ENCODE peak calls at places on chromosomes 7 and 10, in four cellular contexts. One of them, this sample, is unnamed.

GRCh38 chr7:106344861-106345260 is 60.1 kb upstream of the NAMPT start:
- DNase-seq in HepG2: no peak
- DNase-seq in GM12878: no peak
- DNase-seq in K562: no peak
- DNase-seq in this sample: no peak

GRCh38 chr7:92135490-92135889 is 1.2 kb upstream of the CYP51A1 start:
- DNase-seq in GM12878: no peak
- DNase-seq in HepG2: peak; percentile 9
- DNase-seq in K562: no peak
- DNase-seq in this sample: no peak

GRCh38 chr7:111867348-111867931 is 305.1 kb upstream of the IMMP2L start:
- DNase-seq in K562: no peak
- DNase-seq in GM12878: no peak
- DNase-seq in HepG2: no peak
- DNase-seq in this sample: no peak

GRCh38 chr7:99002146-99002826 is 124.0 kb downstream of the TRRAP start:
- DNase-seq in GM12878: no peak
- DNase-seq in HepG2: no peak
- DNase-seq in K562: no peak
- DNase-seq in this sample: no peak

GRCh38 chr7:107014381-107015023 is 30.0 kb upstream of the PRKAR2B start:
- DNase-seq in HepG2: no peak
- DNase-seq in GM12878: no peak
- DNase-seq in K562: no peak
- DNase-seq in this sample: no peak

GRCh38 chr7:138889566-138889965 is 91.6 kb upstream of the ATP6V0A4 start:
- DNase-seq in GM12878: no peak
- DNase-seq in HepG2: peak; percentile 23
- DNase-seq in K562: no peak
- DNase-seq in this sample: no peak

GRCh38 chr7:137882806-137883205 is 36.0 kb upstream of the DGKI start:
- DNase-seq in K562: no peak
- DNase-seq in HepG2: no peak
- DNase-seq in GM12878: no peak
- DNase-seq in this sample: no peak

GRCh38 chr7:98250789-98251188 is 1.2 kb downstream of the TECPR1 start:
- DNase-seq in HepG2: no peak
- DNase-seq in K562: no peak
- DNase-seq in GM12878: no peak
- DNase-seq in this sample: no peak

GRCh38 chr7:159213253-159213652 is 68.6 kb upstream of the VIPR2 start:
- DNase-seq in GM12878: no peak
- DNase-seq in K562: no peak
- DNase-seq in HepG2: no peak
- DNase-seq in this sample: no peak

GRCh38 chr7:138738551-138739335 is 37.6 kb upstream of the SVOPL start:
- DNase-seq in GM12878: peak; percentile 64
- DNase-seq in K562: peak; percentile 76
- DNase-seq in HepG2: peak; percentile 81
- DNase-seq in this sample: peak; percentile 88

GRCh38 chr7:128022631-128023532 is 8.4 kb downstream of the LRRC4 start:
- DNase-seq in GM12878: no peak
- DNase-seq in HepG2: no peak
- DNase-seq in K562: no peak
- DNase-seq in this sample: no peak

GRCh38 chr7:3673524-3673923 is 372.5 kb downstream of the SDK1 start:
- DNase-seq in GM12878: no peak
- DNase-seq in K562: peak; percentile 13
- DNase-seq in HepG2: peak; percentile 23
- DNase-seq in this sample: peak; percentile 37

GRCh38 chr10:60967854-60968484 is 24.0 kb upstream of the RHOBTB1 start:
- DNase-seq in HepG2: no peak
- DNase-seq in K562: peak; percentile 28
- DNase-seq in GM12878: no peak
- DNase-seq in this sample: no peak

GRCh38 chr10:110407301-110408170 is 90.2 kb upstream of the DUSP5 start:
- DNase-seq in GM12878: no peak
- DNase-seq in HepG2: no peak
- DNase-seq in K562: no peak
- DNase-seq in this sample: no peak

GRCh38 chr10:110211455-110211843 is 4.0 kb downstream of the MXI1 start:
- DNase-seq in GM12878: no peak
- DNase-seq in HepG2: no peak
- DNase-seq in K562: no peak
- DNase-seq in this sample: no peak

GRCh38 chr7:18117482-18117881 is 89.8 kb upstream of the PRPS1L1 start:
- DNase-seq in HepG2: no peak
- DNase-seq in GM12878: no peak
- DNase-seq in K562: no peak
- DNase-seq in this sample: no peak

GRCh38 chr10:98047009-98047741 is 16.8 kb upstream of the CRTAC1 start:
- DNase-seq in GM12878: no peak
- DNase-seq in K562: no peak
- DNase-seq in HepG2: no peak
- DNase-seq in this sample: no peak

GRCh38 chr7:101975046-101975445 is 157.6 kb downstream of the CUX1 start:
- DNase-seq in K562: no peak
- DNase-seq in GM12878: no peak
- DNase-seq in HepG2: no peak
- DNase-seq in this sample: no peak

GRCh38 chr10:31062856-31063255 is 31.2 kb upstream of the ZNF438 start:
- DNase-seq in K562: no peak
- DNase-seq in HepG2: no peak
- DNase-seq in GM12878: no peak
- DNase-seq in this sample: no peak

GRCh38 chr10:71836594-71836970 is 14.5 kb downstream of the PSAP start:
- DNase-seq in GM12878: peak; percentile 48
- DNase-seq in HepG2: no peak
- DNase-seq in K562: no peak
- DNase-seq in this sample: no peak

GRCh38 chr7:66739477-66739876 is 1.1 kb upstream of the RABGEF1 start:
- DNase-seq in GM12878: no peak
- DNase-seq in HepG2: no peak
- DNase-seq in K562: no peak
- DNase-seq in this sample: no peak

GRCh38 chr7:116455499-116455898 is 44.0 kb upstream of the CAV2 start:
- DNase-seq in GM12878: no peak
- DNase-seq in K562: no peak
- DNase-seq in HepG2: no peak
- DNase-seq in this sample: no peak

GRCh38 chr7:142319970-142320369 is 62.1 kb upstream of the PRSS58 start:
- DNase-seq in K562: peak; percentile 43
- DNase-seq in HepG2: no peak
- DNase-seq in GM12878: no peak
- DNase-seq in this sample: peak; percentile 44

GRCh38 chr10:11539191-11539868 is 72.1 kb downstream of the USP6NL start:
- DNase-seq in HepG2: peak; percentile 30
- DNase-seq in GM12878: no peak
- DNase-seq in K562: peak; percentile 22
- DNase-seq in this sample: no peak

GRCh38 chr10:17744395-17744841 is 7.6 kb upstream of the TMEM236 start:
- DNase-seq in GM12878: no peak
- DNase-seq in K562: no peak
- DNase-seq in HepG2: no peak
- DNase-seq in this sample: no peak

GRCh38 chr10:89207801-89208551 is 859 bp upstream of the CH25H start:
- DNase-seq in GM12878: no peak
- DNase-seq in K562: no peak
- DNase-seq in HepG2: no peak
- DNase-seq in this sample: peak; percentile 38

GRCh38 chr7:135774284-135774683 is 25.7 kb upstream of the FAM180A start:
- DNase-seq in HepG2: peak; percentile 14
- DNase-seq in GM12878: no peak
- DNase-seq in K562: no peak
- DNase-seq in this sample: no peak

GRCh38 chr10:124450010-124450782 is at the start of gene NKX1-2:
- DNase-seq in K562: no peak
- DNase-seq in GM12878: no peak
- DNase-seq in HepG2: no peak
- DNase-seq in this sample: peak; percentile 68

GRCh38 chr10:113920819-113921345 is 66.4 kb downstream of the NHLRC2 start:
- DNase-seq in GM12878: no peak
- DNase-seq in HepG2: no peak
- DNase-seq in K562: no peak
- DNase-seq in this sample: no peak
- TF ChIP-seq FOXK2 in GM12878: no peak
- TF ChIP-seq FOXK2 in HepG2: no peak
- TF ChIP-seq FOXK2 in K562: no peak
- TF ChIP-seq FOXK2 in this sample: no peak

GRCh38 chr7:5088906-5089305 is 43.2 kb downstream of the RBAK start:
- DNase-seq in GM12878: no peak
- DNase-seq in K562: no peak
- DNase-seq in HepG2: no peak
- DNase-seq in this sample: no peak

GRCh38 chr7:5093948-5094347 is 48.3 kb downstream of the RBAK start:
- DNase-seq in GM12878: no peak
- DNase-seq in HepG2: no peak
- DNase-seq in K562: no peak
- DNase-seq in this sample: no peak

GRCh38 chr7:5094641-5095040 is 49.0 kb downstream of the RBAK start:
- DNase-seq in HepG2: no peak
- DNase-seq in GM12878: no peak
- DNase-seq in K562: no peak
- DNase-seq in this sample: no peak
- TF ChIP-seq FOXK2 in HepG2: no peak
- TF ChIP-seq FOXK2 in GM12878: no peak
- TF ChIP-seq FOXK2 in K562: no peak
- TF ChIP-seq FOXK2 in this sample: no peak

GRCh38 chr10:77919713-77920108 is 6.8 kb downstream of the DLG5 start:
- DNase-seq in K562: peak; percentile 72
- DNase-seq in HepG2: peak; percentile 70
- DNase-seq in GM12878: no peak
- DNase-seq in this sample: no peak
- TF ChIP-seq FOXK2 in K562: peak; percentile 41
- TF ChIP-seq FOXK2 in HepG2: no peak
- TF ChIP-seq FOXK2 in GM12878: no peak
- TF ChIP-seq FOXK2 in this sample: no peak

DNA sequence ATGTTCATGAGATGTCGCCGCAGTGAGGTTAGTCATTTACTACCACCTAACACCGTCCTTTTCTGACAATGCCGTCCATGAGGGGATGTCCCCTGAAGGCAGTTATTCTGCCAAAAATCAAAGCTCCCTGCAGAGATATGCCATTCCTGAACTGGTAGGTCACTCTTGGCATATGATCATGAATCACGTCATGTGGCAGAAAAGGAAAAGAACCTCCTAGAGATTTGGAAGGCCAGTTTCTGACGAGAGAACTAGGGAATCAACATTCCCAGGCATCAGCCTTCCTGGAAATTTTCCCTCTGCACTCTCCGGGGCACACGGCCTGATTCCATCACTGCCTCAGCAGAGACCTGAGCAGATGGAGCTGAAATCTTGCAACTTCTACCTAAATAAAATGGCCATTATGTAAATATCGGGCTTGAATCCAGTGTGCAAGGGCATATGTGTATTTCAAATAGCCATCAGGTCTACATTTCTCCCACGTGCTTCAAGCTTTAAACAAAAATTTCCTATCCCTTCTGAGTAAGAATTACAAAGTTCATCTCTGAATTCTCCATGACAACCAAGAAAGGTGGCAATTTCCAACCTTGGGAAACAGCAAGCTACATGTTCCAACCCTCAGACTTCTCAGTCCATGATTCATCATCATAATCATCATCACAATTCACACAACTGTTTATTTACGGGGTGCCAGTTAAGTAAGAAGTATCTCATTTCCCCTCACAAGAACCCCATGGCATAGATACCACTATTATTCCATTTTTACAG is 46.5 kb downstream of the AMPH start:
- DNase-seq in GM12878: no peak
- DNase-seq in K562: no peak
- DNase-seq in HepG2: no peak
- DNase-seq in this sample: no peak
- TF ChIP-seq FOXK2 in GM12878: no peak
- TF ChIP-seq FOXK2 in K562: no peak
- TF ChIP-seq FOXK2 in HepG2: no peak
- TF ChIP-seq FOXK2 in this sample: no peak

GRCh38 chr10:20879136-20879535 is 18.0 kb downstream of the NEBL start:
- DNase-seq in K562: no peak
- DNase-seq in HepG2: no peak
- DNase-seq in GM12878: no peak
- DNase-seq in this sample: no peak
- TF ChIP-seq FOXK2 in K562: no peak
- TF ChIP-seq FOXK2 in HepG2: no peak
- TF ChIP-seq FOXK2 in GM12878: no peak
- TF ChIP-seq FOXK2 in this sample: no peak

This sample was measured in HEK293T.